ENCODE peak calls at places on chromosomes 12 and 14, in six cellular contexts. A is heart right ventricle, Q is aorta, K is cardiac muscle cell, V is heart left ventricle, B is neural progenitor cell. S is an unnamed sample. For H3K9me3 and H3K4me1, the result is how much of the 10 kb centered on the place peaks cover.

GRCh38 chr12:32455607-32456063 is 56.3 kb downstream of the FGD4 start:
- DNase-seq in V (no peak), Q (no peak), A (peak), B (peak), K (peak), S (no peak)

GRCh38 chr12:71746983-71747611 is 7.6 kb upstream of the RAB21 start:
- DNase-seq in K (peak), V (no peak), A (peak), Q (no peak), B (peak), S (peak)

GRCh38 chr12:125852679-125853078 is 787.4 kb downstream of the AACS start:
- DNase-seq in Q (no peak), K (no peak), A (no peak), B (no peak), V (no peak), S (no peak)

GRCh38 chr12:51925400-51926063 is 18.2 kb downstream of the ACVRL1 start:
- DNase-seq in B (no peak), K (no peak), Q (no peak), A (no peak), V (no peak), S (no peak)

GRCh38 chr12:4987076-4987775 is 56.5 kb upstream of the KCNA5 start:
- DNase-seq in K (no peak), Q (no peak), A (no peak), V (no peak), B (no peak), S (no peak)

GRCh38 chr12:82329508-82329907 is 28.7 kb downstream of the CCDC59 start:
- DNase-seq in K (no peak), B (peak), V (no peak), A (no peak), Q (no peak), S (no peak)

GRCh38 chr12:39145175-39145999 is 240.0 kb upstream of the CPNE8 start:
- DNase-seq in A (peak), B (peak), K (peak), Q (peak), V (peak), S (no peak)

GRCh38 chr14:23160924-23161522 is 22.4 kb downstream of the SLC7A8 start:
- DNase-seq in B (peak), A (peak), K (no peak), V (peak), Q (no peak), S (no peak)

GRCh38 chr12:17661250-17661649 is 428.7 kb downstream of the RERGL start:
- DNase-seq in K (no peak), Q (no peak), B (no peak), A (no peak), V (no peak), S (no peak)

GRCh38 chr12:46377678-46378077 is 5.1 kb upstream of the SLC38A2 start:
- DNase-seq in V (no peak), B (no peak), Q (no peak), K (no peak), A (no peak), S (no peak)

GRCh38 chr14:29687071-29687765 is 240.4 kb downstream of the PRKD1 start:
- DNase-seq in V (no peak), K (no peak), Q (no peak), A (no peak), B (no peak), S (no peak)
- H3K27ac ChIP-seq in V (no peak), K (no peak), Q (no peak), A (no peak), B (no peak), S (no peak)

GRCh38 chr14:106455026-106455425 is 928.6 kb downstream of the TMEM121 start:
- DNase-seq in V (no peak), B (no peak), A (no peak), Q (no peak), K (no peak), S (no peak)
- H3K9me3 ChIP-seq in V (under half), B (under half), A (under half), Q (under half), K (under half), S (under half)

DNA sequence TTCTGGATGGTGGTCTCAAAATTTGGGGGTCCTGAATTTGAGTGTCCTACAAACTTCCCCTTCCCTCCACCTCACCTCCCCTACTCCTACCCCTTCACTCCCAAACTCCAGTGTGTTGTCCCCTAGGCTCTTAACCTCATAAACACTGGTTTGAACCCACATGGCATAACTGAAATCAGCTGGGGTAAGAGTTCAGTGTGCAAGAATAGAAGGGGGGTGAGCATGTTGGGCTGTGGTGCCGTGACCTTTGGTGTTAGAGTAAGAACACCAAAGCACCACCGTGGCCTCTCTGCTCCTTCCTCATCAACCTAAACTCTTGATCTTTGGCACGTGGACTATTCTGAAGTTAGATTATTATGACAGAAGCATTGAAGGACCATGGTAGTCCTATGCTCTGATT is 11.0 kb downstream of the PCBP2 start:
- DNase-seq in V (no peak), K (no peak), Q (no peak), B (no peak), A (no peak), S (no peak)
- H3K4me1 ChIP-seq in V (half or more), K (under half), Q (under half), B (half or more), A (under half), S (under half)

GRCh38 chr12:111469406-111469805 is 63.7 kb downstream of the SH2B3 start:
- DNase-seq in A (no peak), K (no peak), B (no peak), Q (no peak), V (no peak), S (no peak)
- H3K27ac ChIP-seq in A (no peak), K (no peak), B (no peak), Q (no peak), V (no peak), S (no peak)

S was measured in effector memory CD4-positive, alpha-beta T cell.